ENCODE peak calls at places on chromosomes 13 and 19, in five cellular contexts. One of them, this sample, is unnamed.
A peak's percentile ranks its signal among the peaks of the same experiment; 100 is the strongest.

GRCh38 chr13:102141625-102142472 is 260.0 kb downstream of the FGF14 start:
- DNase-seq in upper lobe of right lung: no peak
- DNase-seq in ascending aorta: no peak
- DNase-seq in left ventricle myocardium inferior: no peak
- DNase-seq in fibroblast of lung: peak; percentile 23
- DNase-seq in this sample: no peak

GRCh38 chr13:43297967-43298366 is 274.6 kb downstream of the DNAJC15 start:
- DNase-seq in fibroblast of lung: no peak
- DNase-seq in upper lobe of right lung: no peak
- DNase-seq in ascending aorta: no peak
- DNase-seq in left ventricle myocardium inferior: no peak
- DNase-seq in this sample: no peak

GRCh38 chr13:81957121-81957520 is 1616.2 kb upstream of the SPRY2 start:
- DNase-seq in upper lobe of right lung: no peak
- DNase-seq in fibroblast of lung: no peak
- DNase-seq in ascending aorta: no peak
- DNase-seq in left ventricle myocardium inferior: no peak
- DNase-seq in this sample: no peak

GRCh38 chr13:95494082-95494681 is 58.3 kb upstream of the CLDN10 start:
- DNase-seq in upper lobe of right lung: no peak
- DNase-seq in fibroblast of lung: peak; percentile 52
- DNase-seq in ascending aorta: no peak
- DNase-seq in left ventricle myocardium inferior: no peak
- DNase-seq in this sample: no peak

GRCh38 chr19:28521169-28521568 is 691.8 kb downstream of the UQCRFS1 start:
- DNase-seq in left ventricle myocardium inferior: no peak
- DNase-seq in upper lobe of right lung: no peak
- DNase-seq in ascending aorta: no peak
- DNase-seq in fibroblast of lung: no peak
- DNase-seq in this sample: no peak

GRCh38 chr13:51589793-51590192 is 5.5 kb downstream of the WDFY2 start:
- DNase-seq in upper lobe of right lung: no peak
- DNase-seq in fibroblast of lung: no peak
- DNase-seq in left ventricle myocardium inferior: no peak
- DNase-seq in ascending aorta: no peak
- DNase-seq in this sample: no peak

GRCh38 chr13:41302743-41303142 is 8.3 kb upstream of the NAA16 start:
- DNase-seq in upper lobe of right lung: no peak
- DNase-seq in ascending aorta: no peak
- DNase-seq in left ventricle myocardium inferior: no peak
- DNase-seq in fibroblast of lung: no peak
- DNase-seq in this sample: no peak

GRCh38 chr13:73984949-73985691 is 149.1 kb downstream of the KLF12 start:
- DNase-seq in fibroblast of lung: no peak
- DNase-seq in ascending aorta: no peak
- DNase-seq in upper lobe of right lung: peak; percentile 68
- DNase-seq in left ventricle myocardium inferior: peak; percentile 17
- DNase-seq in this sample: no peak

GRCh38 chr13:23630349-23631093 is 60.3 kb downstream of the TNFRSF19 start:
- DNase-seq in fibroblast of lung: peak; percentile 62
- DNase-seq in upper lobe of right lung: no peak
- DNase-seq in left ventricle myocardium inferior: no peak
- DNase-seq in ascending aorta: no peak
- DNase-seq in this sample: no peak

GRCh38 chr13:98134901-98135300 is 8.0 kb upstream of the FARP1 start:
- DNase-seq in ascending aorta: no peak
- DNase-seq in left ventricle myocardium inferior: no peak
- DNase-seq in fibroblast of lung: no peak
- DNase-seq in upper lobe of right lung: no peak
- DNase-seq in this sample: no peak

GRCh38 chr13:93881418-93881817 is 598.1 kb downstream of the DCT start:
- DNase-seq in upper lobe of right lung: no peak
- DNase-seq in ascending aorta: no peak
- DNase-seq in fibroblast of lung: peak; percentile 36
- DNase-seq in left ventricle myocardium inferior: no peak
- DNase-seq in this sample: peak; percentile 23

GRCh38 chr19:7618771-7619510 is 10.4 kb downstream of the XAB2 start:
- DNase-seq in upper lobe of right lung: peak; percentile 96
- DNase-seq in left ventricle myocardium inferior: no peak
- DNase-seq in fibroblast of lung: no peak
- DNase-seq in ascending aorta: no peak
- DNase-seq in this sample: no peak

GRCh38 chr19:13526552-13526951 is 20.3 kb upstream of the CACNA1A start:
- DNase-seq in fibroblast of lung: peak; percentile 1
- DNase-seq in upper lobe of right lung: no peak
- DNase-seq in left ventricle myocardium inferior: no peak
- DNase-seq in ascending aorta: no peak
- DNase-seq in this sample: peak; percentile 48

DNA sequence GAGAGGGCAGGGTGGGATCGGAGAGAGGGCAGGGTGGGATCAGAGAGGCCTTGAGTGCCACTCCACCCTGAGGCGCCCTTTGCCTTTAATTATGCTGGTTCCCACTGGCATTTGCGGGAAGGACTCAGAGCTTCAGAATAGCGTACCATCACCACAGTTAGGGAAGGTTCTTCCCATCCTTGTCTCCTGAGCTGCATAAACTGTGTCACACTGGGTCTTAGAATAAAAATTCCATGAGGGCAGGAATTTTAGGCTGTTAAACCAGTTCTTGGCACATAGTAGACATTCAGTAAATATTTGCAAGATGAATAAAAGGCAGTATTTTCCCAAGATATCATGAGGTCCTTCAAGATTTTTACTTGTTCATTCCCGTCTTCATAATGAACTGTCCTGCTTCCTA is 24.4 kb downstream of the PPP2R1A start:
- DNase-seq in fibroblast of lung: peak; percentile 28
- DNase-seq in left ventricle myocardium inferior: no peak
- DNase-seq in ascending aorta: no peak
- DNase-seq in upper lobe of right lung: no peak
- DNase-seq in this sample: no peak
- H3K36me3 ChIP-seq in fibroblast of lung: peaks cover 45% of the 10 kb centered on the region
- H3K36me3 ChIP-seq in left ventricle myocardium inferior: peaks cover 100% of the 10 kb centered on the region
- H3K36me3 ChIP-seq in ascending aorta: peaks cover 99% of the 10 kb centered on the region
- H3K36me3 ChIP-seq in upper lobe of right lung: peaks cover 100% of the 10 kb centered on the region
- H3K36me3 ChIP-seq in this sample: peaks cover 85% of the 10 kb centered on the region

DNA sequence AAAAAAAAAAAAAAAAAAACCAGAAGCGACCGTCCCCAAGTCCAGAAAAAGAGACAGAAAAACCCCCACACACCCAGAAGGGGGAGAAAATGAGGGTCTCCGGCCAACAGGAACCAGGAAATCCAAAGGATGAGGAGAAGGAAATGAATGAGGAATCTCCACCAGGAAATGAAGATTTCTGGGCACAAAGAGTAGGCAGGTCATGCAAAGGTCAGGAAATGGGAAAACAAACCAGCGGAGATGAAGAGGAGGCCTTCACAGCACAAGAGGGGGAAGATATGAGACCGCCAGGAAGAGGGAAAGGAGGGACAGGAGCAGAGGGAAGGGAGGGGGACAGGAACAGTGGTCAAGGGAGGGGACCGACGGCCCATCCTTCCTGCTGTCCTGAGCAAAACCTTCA is 5.8 kb downstream of the TEAD2 start:
- DNase-seq in upper lobe of right lung: no peak
- DNase-seq in left ventricle myocardium inferior: no peak
- DNase-seq in fibroblast of lung: no peak
- DNase-seq in ascending aorta: no peak
- DNase-seq in this sample: no peak
- H3K27me3 ChIP-seq in upper lobe of right lung: no peaks in the 10 kb centered on the region
- H3K27me3 ChIP-seq in left ventricle myocardium inferior: no peaks in the 10 kb centered on the region
- H3K27me3 ChIP-seq in fibroblast of lung: no peaks in the 10 kb centered on the region
- H3K27me3 ChIP-seq in ascending aorta: no peaks in the 10 kb centered on the region
- H3K27me3 ChIP-seq in this sample: no peaks in the 10 kb centered on the region

DNA sequence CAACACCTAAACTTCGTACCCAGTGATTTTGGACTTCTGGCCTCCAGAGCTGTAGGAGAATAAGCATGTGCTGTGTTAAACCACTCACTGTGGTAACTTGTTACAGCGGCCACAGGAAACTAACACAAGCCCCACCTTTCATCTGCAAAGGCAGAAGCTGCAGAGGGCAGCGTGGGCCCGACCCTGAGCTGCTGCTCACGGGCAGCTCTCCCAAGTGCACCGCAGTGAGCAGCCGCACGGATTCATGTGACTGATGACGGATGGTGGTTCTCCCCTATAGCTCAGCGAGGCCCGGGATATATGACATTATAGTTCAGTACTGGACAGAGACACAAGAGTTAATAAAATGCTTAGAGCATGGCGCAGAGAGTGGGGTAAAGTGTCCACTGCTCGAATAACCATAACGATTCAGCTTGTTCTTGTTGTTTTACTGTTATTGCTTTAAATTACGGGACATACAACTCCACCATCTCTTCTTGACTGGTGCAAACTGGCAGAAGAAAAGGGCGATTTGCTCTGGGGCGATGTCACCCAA is 21.9 kb downstream of the VRK3 start:
- DNase-seq in left ventricle myocardium inferior: no peak
- DNase-seq in upper lobe of right lung: no peak
- DNase-seq in ascending aorta: no peak
- DNase-seq in fibroblast of lung: no peak
- DNase-seq in this sample: no peak
- H3K36me3 ChIP-seq in left ventricle myocardium inferior: peaks cover 95% of the 10 kb centered on the region
- H3K36me3 ChIP-seq in upper lobe of right lung: peaks cover 94% of the 10 kb centered on the region
- H3K36me3 ChIP-seq in ascending aorta: peaks cover 67% of the 10 kb centered on the region
- H3K36me3 ChIP-seq in fibroblast of lung: peaks cover 25% of the 10 kb centered on the region
- H3K36me3 ChIP-seq in this sample: peaks cover 83% of the 10 kb centered on the region

DNA sequence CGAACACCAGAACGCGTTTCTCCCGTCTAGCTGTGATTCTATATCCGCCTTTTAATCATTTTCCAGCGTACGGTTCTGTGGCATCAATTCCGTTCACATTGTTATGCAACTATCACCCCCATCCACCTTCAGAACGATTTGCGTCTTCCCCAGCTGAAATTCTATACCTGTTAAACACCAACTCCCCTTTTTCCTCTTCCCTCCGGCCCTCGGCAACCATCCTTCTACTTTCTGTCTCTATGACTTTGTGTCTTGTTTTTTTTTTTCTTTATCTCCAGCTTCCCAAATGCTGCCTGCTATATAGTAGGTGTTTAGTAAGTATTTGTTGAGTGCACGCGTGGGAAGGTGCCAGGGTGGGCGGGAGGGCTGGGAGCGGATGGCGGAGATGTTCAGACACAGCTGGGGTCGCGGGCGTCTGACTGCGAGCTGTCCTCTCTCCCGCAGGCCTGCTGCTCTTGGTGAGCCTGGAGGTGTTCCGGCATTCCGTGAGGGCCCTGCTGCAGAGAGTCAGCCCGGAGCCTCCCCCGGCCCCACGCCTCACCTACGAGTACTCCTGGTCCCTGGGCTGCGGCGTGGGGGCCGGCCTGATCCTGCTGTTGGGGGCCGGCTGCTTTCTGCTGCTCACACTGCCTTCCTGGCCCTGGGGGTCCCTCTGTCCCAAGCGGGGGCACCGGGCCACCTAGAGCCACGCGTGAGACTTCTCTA is 20.2 kb downstream of the CACNG6 start:
- DNase-seq in upper lobe of right lung: no peak
- DNase-seq in left ventricle myocardium inferior: no peak
- DNase-seq in fibroblast of lung: no peak
- DNase-seq in ascending aorta: no peak
- DNase-seq in this sample: no peak
- H3K27me3 ChIP-seq in upper lobe of right lung: peaks cover 26% of the 10 kb centered on the region
- H3K27me3 ChIP-seq in left ventricle myocardium inferior: peaks cover 97% of the 10 kb centered on the region
- H3K27me3 ChIP-seq in fibroblast of lung: no peaks in the 10 kb centered on the region
- H3K27me3 ChIP-seq in ascending aorta: peaks cover 4% of the 10 kb centered on the region
- H3K27me3 ChIP-seq in this sample: no peaks in the 10 kb centered on the region

DNA sequence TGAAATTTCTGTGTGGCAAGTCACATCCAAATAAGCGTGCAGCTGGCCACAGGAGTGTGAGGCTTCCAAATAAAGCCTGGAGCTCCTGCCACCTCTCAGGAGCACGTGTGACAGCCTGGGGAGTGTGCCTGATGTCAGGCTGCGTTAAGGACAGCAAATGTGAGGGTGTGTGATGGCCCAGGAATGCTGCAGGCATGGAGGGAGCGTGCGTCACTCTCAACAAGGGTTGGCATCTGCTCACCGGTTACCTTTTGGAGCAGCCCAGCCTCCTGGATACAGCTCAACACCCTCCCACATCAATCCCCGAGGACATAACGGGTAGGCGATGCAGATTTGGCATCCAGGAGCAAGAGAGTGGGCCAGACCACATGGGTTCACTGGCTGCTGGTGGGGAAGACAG is 19.0 kb downstream of the NUMBL start:
- DNase-seq in ascending aorta: no peak
- DNase-seq in upper lobe of right lung: no peak
- DNase-seq in fibroblast of lung: no peak
- DNase-seq in left ventricle myocardium inferior: peak; percentile 48
- DNase-seq in this sample: no peak
- H3K36me3 ChIP-seq in ascending aorta: peaks cover 95% of the 10 kb centered on the region
- H3K36me3 ChIP-seq in upper lobe of right lung: peaks cover 76% of the 10 kb centered on the region
- H3K36me3 ChIP-seq in fibroblast of lung: peaks cover 67% of the 10 kb centered on the region
- H3K36me3 ChIP-seq in left ventricle myocardium inferior: peaks cover 88% of the 10 kb centered on the region
- H3K36me3 ChIP-seq in this sample: peaks cover 86% of the 10 kb centered on the region

GRCh38 chr13:111609631-111610030 is 289.2 kb downstream of the TEX29 start:
- DNase-seq in left ventricle myocardium inferior: no peak
- DNase-seq in upper lobe of right lung: peak; percentile 40
- DNase-seq in ascending aorta: no peak
- DNase-seq in fibroblast of lung: no peak
- DNase-seq in this sample: no peak

GRCh38 chr13:111612918-111613317 is 292.5 kb downstream of the TEX29 start:
- DNase-seq in fibroblast of lung: no peak
- DNase-seq in upper lobe of right lung: peak; percentile 35
- DNase-seq in ascending aorta: no peak
- DNase-seq in left ventricle myocardium inferior: no peak
- DNase-seq in this sample: no peak

GRCh38 chr13:111614009-111614408 is 293.6 kb downstream of the TEX29 start:
- DNase-seq in fibroblast of lung: no peak
- DNase-seq in upper lobe of right lung: no peak
- DNase-seq in ascending aorta: no peak
- DNase-seq in left ventricle myocardium inferior: no peak
- DNase-seq in this sample: no peak

GRCh38 chr13:111610077-111610476 is 289.6 kb downstream of the TEX29 start:
- DNase-seq in left ventricle myocardium inferior: no peak
- DNase-seq in upper lobe of right lung: peak; percentile 20
- DNase-seq in fibroblast of lung: no peak
- DNase-seq in ascending aorta: no peak
- DNase-seq in this sample: no peak

DNA sequence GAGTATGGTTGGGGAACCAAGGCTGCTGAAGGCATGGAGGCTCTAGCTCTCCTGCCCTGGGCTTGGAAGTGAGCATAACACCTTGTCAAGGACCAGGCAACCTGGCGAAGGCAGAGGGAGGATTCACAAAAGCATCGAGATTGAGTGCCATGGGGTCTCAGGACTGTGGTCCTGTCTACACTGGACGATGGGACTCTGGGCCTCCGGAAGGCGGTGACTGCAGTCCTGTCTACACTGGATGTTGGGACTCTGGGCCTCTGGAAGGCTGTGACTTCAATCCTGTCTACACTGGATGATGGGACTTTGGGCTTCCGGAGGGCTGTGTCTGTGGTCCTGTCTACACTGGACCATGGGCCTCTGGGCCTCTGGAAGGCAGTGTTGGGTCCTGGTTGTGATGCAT is 290.4 kb downstream of the TEX29 start:
- DNase-seq in left ventricle myocardium inferior: no peak
- DNase-seq in ascending aorta: no peak
- DNase-seq in upper lobe of right lung: peak; percentile 22
- DNase-seq in fibroblast of lung: no peak
- DNase-seq in this sample: no peak
- H3K27me3 ChIP-seq in left ventricle myocardium inferior: peaks cover 63% of the 10 kb centered on the region
- H3K27me3 ChIP-seq in ascending aorta: no peaks in the 10 kb centered on the region
- H3K27me3 ChIP-seq in upper lobe of right lung: peaks cover 8% of the 10 kb centered on the region
- H3K27me3 ChIP-seq in fibroblast of lung: no peaks in the 10 kb centered on the region
- H3K27me3 ChIP-seq in this sample: no peaks in the 10 kb centered on the region

DNA sequence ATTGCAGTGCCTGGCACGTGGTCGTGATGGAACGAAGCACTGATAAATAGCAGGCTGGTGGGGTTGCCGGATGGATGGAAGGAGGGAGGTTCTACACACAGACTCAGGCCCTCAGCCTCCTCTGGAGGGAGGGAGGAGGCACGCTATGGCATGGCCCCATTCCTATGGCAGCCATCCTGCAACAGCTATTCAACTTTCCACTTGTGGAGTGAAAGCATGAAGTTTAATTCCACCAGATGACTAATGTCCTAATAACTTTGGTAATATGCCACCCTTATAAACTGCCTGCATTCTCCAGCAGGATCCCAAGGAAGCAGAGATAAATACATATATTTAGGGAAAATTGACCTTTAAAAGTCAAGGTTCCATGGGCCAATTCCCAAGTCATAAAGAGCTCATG is 92.4 kb downstream of the KL start:
- DNase-seq in fibroblast of lung: peak; percentile 69
- DNase-seq in left ventricle myocardium inferior: no peak
- DNase-seq in upper lobe of right lung: no peak
- DNase-seq in ascending aorta: no peak
- DNase-seq in this sample: peak; percentile 88
- H3K36me3 ChIP-seq in fibroblast of lung: peaks cover 25% of the 10 kb centered on the region
- H3K36me3 ChIP-seq in left ventricle myocardium inferior: peaks cover 83% of the 10 kb centered on the region
- H3K36me3 ChIP-seq in upper lobe of right lung: peaks cover 77% of the 10 kb centered on the region
- H3K36me3 ChIP-seq in ascending aorta: peaks cover 35% of the 10 kb centered on the region
- H3K36me3 ChIP-seq in this sample: peaks cover 79% of the 10 kb centered on the region

This sample was measured in MG63.